ENCODE peak calls at places on chromosomes 5 and 9, in eight cellular contexts. One of them, this sample, is unnamed.

GRCh38 chr5:1914471-1914870 is 31.7 kb upstream of the IRX4 start:
- DNase-seq in NCI-H460: no peak
- DNase-seq in activated naive CD4-positive, alpha-beta T cell treated with anti-CD3 and anti-CD28 coated beads, Interleukin-2, amount 10 ng/mL, durations not matched to agents 7 days and 5 days: no peak
- DNase-seq in HS-27A: no peak
- DNase-seq in renal cortical epithelial cell: no peak
- DNase-seq in bronchial epithelial cell: no peak
- DNase-seq in CD8-positive, alpha-beta memory T cell: no peak
- DNase-seq in AG04450: no peak
- DNase-seq in this sample: no peak

GRCh38 chr9:21559402-21560280 is 77.5 kb upstream of the IFNE start:
- DNase-seq in NCI-H460: no peak
- DNase-seq in activated naive CD4-positive, alpha-beta T cell treated with anti-CD3 and anti-CD28 coated beads, Interleukin-2, amount 10 ng/mL, durations not matched to agents 7 days and 5 days: peak
- DNase-seq in HS-27A: no peak
- DNase-seq in renal cortical epithelial cell: peak
- DNase-seq in bronchial epithelial cell: peak
- DNase-seq in CD8-positive, alpha-beta memory T cell: peak
- DNase-seq in AG04450: no peak
- DNase-seq in this sample: peak

GRCh38 chr9:83620841-83621636 is 1.9 kb upstream of the IDNK start:
- DNase-seq in NCI-H460: peak
- DNase-seq in activated naive CD4-positive, alpha-beta T cell treated with anti-CD3 and anti-CD28 coated beads, Interleukin-2, amount 10 ng/mL, durations not matched to agents 7 days and 5 days: peak
- DNase-seq in HS-27A: no peak
- DNase-seq in renal cortical epithelial cell: peak
- DNase-seq in bronchial epithelial cell: peak
- DNase-seq in CD8-positive, alpha-beta memory T cell: peak
- DNase-seq in AG04450: no peak
- DNase-seq in this sample: no peak

GRCh38 chr5:115815693-115816225 is 700 bp downstream of the CDO1 start:
- DNase-seq in NCI-H460: no peak
- DNase-seq in activated naive CD4-positive, alpha-beta T cell treated with anti-CD3 and anti-CD28 coated beads, Interleukin-2, amount 10 ng/mL, durations not matched to agents 7 days and 5 days: no peak
- DNase-seq in HS-27A: no peak
- DNase-seq in renal cortical epithelial cell: no peak
- DNase-seq in bronchial epithelial cell: no peak
- DNase-seq in CD8-positive, alpha-beta memory T cell: no peak
- DNase-seq in AG04450: no peak
- DNase-seq in this sample: peak

GRCh38 chr5:93899026-93899600 is 157.7 kb upstream of the POU5F2 start:
- DNase-seq in NCI-H460: peak
- DNase-seq in activated naive CD4-positive, alpha-beta T cell treated with anti-CD3 and anti-CD28 coated beads, Interleukin-2, amount 10 ng/mL, durations not matched to agents 7 days and 5 days: no peak
- DNase-seq in HS-27A: no peak
- DNase-seq in renal cortical epithelial cell: no peak
- DNase-seq in bronchial epithelial cell: peak
- DNase-seq in CD8-positive, alpha-beta memory T cell: no peak
- DNase-seq in AG04450: no peak
- DNase-seq in this sample: no peak

GRCh38 chr9:116873937-116874900 is 187.1 kb downstream of the TRIM32 start:
- DNase-seq in NCI-H460: no peak
- DNase-seq in activated naive CD4-positive, alpha-beta T cell treated with anti-CD3 and anti-CD28 coated beads, Interleukin-2, amount 10 ng/mL, durations not matched to agents 7 days and 5 days: no peak
- DNase-seq in HS-27A: no peak
- DNase-seq in renal cortical epithelial cell: no peak
- DNase-seq in bronchial epithelial cell: no peak
- DNase-seq in CD8-positive, alpha-beta memory T cell: no peak
- DNase-seq in AG04450: no peak
- DNase-seq in this sample: no peak

GRCh38 chr9:13244190-13244589 is 35.3 kb downstream of the MPDZ start:
- DNase-seq in NCI-H460: no peak
- DNase-seq in activated naive CD4-positive, alpha-beta T cell treated with anti-CD3 and anti-CD28 coated beads, Interleukin-2, amount 10 ng/mL, durations not matched to agents 7 days and 5 days: no peak
- DNase-seq in HS-27A: no peak
- DNase-seq in renal cortical epithelial cell: no peak
- DNase-seq in bronchial epithelial cell: no peak
- DNase-seq in CD8-positive, alpha-beta memory T cell: no peak
- DNase-seq in AG04450: no peak
- DNase-seq in this sample: no peak

GRCh38 chr5:30849801-30850370 is 343.6 kb upstream of the CDH6 start:
- DNase-seq in NCI-H460: no peak
- DNase-seq in activated naive CD4-positive, alpha-beta T cell treated with anti-CD3 and anti-CD28 coated beads, Interleukin-2, amount 10 ng/mL, durations not matched to agents 7 days and 5 days: no peak
- DNase-seq in HS-27A: peak
- DNase-seq in renal cortical epithelial cell: peak
- DNase-seq in bronchial epithelial cell: peak
- DNase-seq in CD8-positive, alpha-beta memory T cell: no peak
- DNase-seq in AG04450: peak
- DNase-seq in this sample: no peak

GRCh38 chr9:131578778-131579504 is 33.6 kb downstream of the PRRT1B start:
- DNase-seq in NCI-H460: no peak
- DNase-seq in activated naive CD4-positive, alpha-beta T cell treated with anti-CD3 and anti-CD28 coated beads, Interleukin-2, amount 10 ng/mL, durations not matched to agents 7 days and 5 days: peak
- DNase-seq in HS-27A: no peak
- DNase-seq in renal cortical epithelial cell: no peak
- DNase-seq in bronchial epithelial cell: no peak
- DNase-seq in CD8-positive, alpha-beta memory T cell: peak
- DNase-seq in AG04450: no peak
- DNase-seq in this sample: peak